ENCODE peak calls at places on chromosomes 16 and 17, in seven cellular contexts. W is transverse colon; O is CD4-positive, alpha-beta T cell; F is HTR-8/SVneo; G is NCI-H187; Y is EH; T is T47D. S is an unnamed sample.

GRCh38 chr17:62693616-62694415 is 66.3 kb downstream of the MRC2 start:
- DNase-seq in W (no peak), Y (no peak), T (no peak), F (no peak), G (no peak), O (no peak), S (no peak)

GRCh38 chr17:40541873-40542561 is 23.3 kb downstream of the CCR7 start:
- DNase-seq in Y (no peak), G (no peak), O (no peak), T (no peak), F (no peak), W (no peak), S (no peak)

GRCh38 chr17:29929006-29929543 is 953 bp downstream of the SSH2 start:
- DNase-seq in G (no peak), T (peak), Y (peak), F (no peak), W (peak), O (no peak), S (peak)

GRCh38 chr17:41697122-41697962 is 8.7 kb downstream of the EIF1 start:
- DNase-seq in O (no peak), Y (peak), T (peak), W (peak), G (no peak), F (no peak), S (peak)

GRCh38 chr16:28001184-28001583 is 62.3 kb downstream of the GSG1L start:
- DNase-seq in O (no peak), W (no peak), Y (no peak), G (no peak), F (no peak), T (no peak), S (no peak)

GRCh38 chr16:65068151-65068740 is 53.6 kb downstream of the CDH11 start:
- DNase-seq in O (no peak), W (no peak), Y (peak), F (no peak), T (no peak), G (no peak), S (no peak)

GRCh38 chr16:29852654-29853053 is 10.4 kb downstream of the CDIPT start:
- DNase-seq in O (no peak), T (no peak), Y (peak), W (no peak), G (no peak), F (no peak), S (no peak)

GRCh38 chr16:82603784-82604411 is 22.9 kb upstream of the CDH13 start:
- DNase-seq in G (no peak), T (peak), F (peak), O (no peak), W (peak), Y (peak), S (no peak)

GRCh38 chr16:87235810-87236515 is 81.2 kb downstream of the C16orf95 start:
- DNase-seq in G (no peak), F (no peak), O (no peak), Y (no peak), W (no peak), T (no peak), S (peak)

GRCh38 chr17:47935961-47936360 is 5.4 kb upstream of the PNPO start:
- DNase-seq in F (peak), T (no peak), W (no peak), O (no peak), Y (peak), G (no peak), S (no peak)

GRCh38 chr16:82156761-82157654 is 13.0 kb downstream of the MPHOSPH6 start:
- DNase-seq in F (no peak), O (no peak), Y (peak), W (no peak), T (no peak), G (no peak), S (no peak)

GRCh38 chr16:78199325-78200022 is 100.0 kb downstream of the WWOX start:
- DNase-seq in T (peak), O (no peak), W (peak), Y (no peak), G (no peak), F (no peak), S (no peak)

GRCh38 chr17:80792373-80792781 is 199.3 kb upstream of the CHMP6 start:
- DNase-seq in T (no peak), G (no peak), F (no peak), W (no peak), O (no peak), Y (no peak), S (no peak)

GRCh38 chr16:48003226-48003907 is 152.4 kb downstream of the ABCC12 start:
- DNase-seq in T (no peak), F (no peak), W (no peak), O (no peak), Y (no peak), G (no peak), S (no peak)

GRCh38 chr17:77723071-77723908 is 235.2 kb upstream of the TNRC6C start:
- DNase-seq in O (no peak), W (no peak), Y (no peak), F (no peak), G (no peak), T (peak), S (no peak)

GRCh38 chr16:75254359-75254837 is 3.0 kb upstream of the BCAR1 start:
- DNase-seq in O (no peak), Y (peak), W (peak), F (peak), G (no peak), T (peak), S (no peak)

GRCh38 chr17:31745964-31746650 is 112.9 kb downstream of the COPRS start:
- DNase-seq in T (no peak), W (no peak), G (no peak), O (no peak), F (no peak), Y (peak), S (no peak)

GRCh38 chr16:13298676-13299075 is 397.3 kb downstream of the SHISA9 start:
- DNase-seq in G (no peak), T (no peak), Y (no peak), O (no peak), F (no peak), W (no peak), S (no peak)

GRCh38 chr17:79154446-79154845 is 79.8 kb downstream of the ENGASE start:
- DNase-seq in F (no peak), W (no peak), T (no peak), O (no peak), G (no peak), Y (no peak), S (no peak)

GRCh38 chr17:60554377-60554788 is 28.3 kb upstream of the APPBP2 start:
- DNase-seq in F (no peak), W (no peak), O (no peak), G (no peak), T (no peak), Y (peak), S (no peak)

GRCh38 chr17:2892305-2892971 is 96.2 kb downstream of the RAP1GAP2 start:
- DNase-seq in Y (peak), W (peak), F (peak), T (peak), G (no peak), O (no peak), S (no peak)

GRCh38 chr17:72393553-72393952 is 272.7 kb downstream of the SOX9 start:
- DNase-seq in W (no peak), G (no peak), O (no peak), Y (peak), T (no peak), F (peak), S (no peak)

GRCh38 chr17:17855334-17855725 is 18.5 kb upstream of the SREBF1 start:
- DNase-seq in F (no peak), G (no peak), Y (no peak), O (no peak), T (no peak), W (no peak), S (no peak)

GRCh38 chr17:47700471-47701449 is 6.8 kb downstream of the TBKBP1 start:
- DNase-seq in F (no peak), O (no peak), Y (no peak), W (no peak), G (no peak), T (no peak), S (no peak)

GRCh38 chr17:78951967-78952551 is 26.9 kb upstream of the TIMP2 start:
- DNase-seq in O (no peak), Y (no peak), G (no peak), W (no peak), T (peak), F (no peak), S (no peak)

GRCh38 chr17:8124350-8125195 is 667 bp upstream of the HES7 start:
- DNase-seq in Y (peak), F (no peak), T (no peak), O (no peak), W (no peak), G (no peak), S (no peak)